ENCODE peak calls at places on chromosomes 11 and 22, in six cellular contexts. F is kidney epithelial cell, C is mucosa of gallbladder, N is neuronal stem cell, G is HuH-7, H is left lung. I is an unnamed sample.

GRCh38 chr11:65742353-65742752 is 21.8 kb upstream of the RNASEH2C start:
- DNase-seq in C (no peak), H (no peak), N (no peak), G (no peak), F (no peak), I (no peak)

GRCh38 chr11:76763573-76764348 is 19.4 kb upstream of the TSKU start:
- DNase-seq in G (no peak), N (no peak), F (no peak), H (peak), C (peak), I (no peak)

GRCh38 chr11:57638005-57638760 is 11.5 kb downstream of the YPEL4 start:
- DNase-seq in H (peak), N (peak), F (peak), C (peak), G (peak), I (peak)

GRCh38 chr11:119361056-119361787 is 14.7 kb upstream of the MFRP start:
- DNase-seq in H (peak), N (peak), F (peak), G (no peak), C (no peak), I (no peak)

GRCh38 chr22:21632237-21632895 is at the start of gene CCDC116:
- DNase-seq in C (no peak), N (no peak), G (peak), H (no peak), F (no peak), I (no peak)

GRCh38 chr11:1771700-1772099 is 8.0 kb upstream of the CTSD start:
- DNase-seq in H (peak), F (no peak), C (peak), N (no peak), G (no peak), I (no peak)

GRCh38 chr11:62081378-62082291 is 42.2 kb upstream of the INCENP start:
- DNase-seq in H (peak), C (peak), G (peak), F (peak), N (peak), I (peak)

GRCh38 chr11:113176971-113177370 is 137.4 kb upstream of the TTC12 start:
- DNase-seq in G (no peak), H (no peak), F (peak), N (no peak), C (no peak), I (no peak)

I was measured in Calu3.